ENCODE peak calls at places on chromosome 3, in five cellular contexts. One of them, this sample, is unnamed.

GRCh38 chr3:106206165-106206564 is 337.4 kb upstream of the CBLB start:
- DNase-seq in naive thymus-derived CD4-positive, alpha-beta T cell: peak
- DNase-seq in iris pigment epithelial cell: peak
- DNase-seq in fibroblast of the conjunctiva: no peak
- DNase-seq in B cell: peak
- DNase-seq in this sample: no peak

GRCh38 chr3:42936157-42936981 is 30.4 kb downstream of the ZNF662 start:
- DNase-seq in naive thymus-derived CD4-positive, alpha-beta T cell: no peak
- DNase-seq in iris pigment epithelial cell: peak
- DNase-seq in fibroblast of the conjunctiva: no peak
- DNase-seq in B cell: no peak
- DNase-seq in this sample: no peak

GRCh38 chr3:61253756-61254155 is 2.5 kb upstream of the FHIT start:
- DNase-seq in naive thymus-derived CD4-positive, alpha-beta T cell: no peak
- DNase-seq in iris pigment epithelial cell: no peak
- DNase-seq in fibroblast of the conjunctiva: no peak
- DNase-seq in B cell: no peak
- DNase-seq in this sample: no peak

GRCh38 chr3:10404876-10405275 is 84.0 kb upstream of the SEC13 start:
- DNase-seq in naive thymus-derived CD4-positive, alpha-beta T cell: no peak
- DNase-seq in iris pigment epithelial cell: no peak
- DNase-seq in fibroblast of the conjunctiva: no peak
- DNase-seq in B cell: no peak
- DNase-seq in this sample: no peak

GRCh38 chr3:46399557-46399956 is 7.3 kb downstream of the CCR5AS start:
- DNase-seq in naive thymus-derived CD4-positive, alpha-beta T cell: no peak
- DNase-seq in iris pigment epithelial cell: no peak
- DNase-seq in fibroblast of the conjunctiva: no peak
- DNase-seq in B cell: no peak
- DNase-seq in this sample: peak

GRCh38 chr3:79263423-79263822 is 504.4 kb downstream of the ROBO1 start:
- DNase-seq in naive thymus-derived CD4-positive, alpha-beta T cell: no peak
- DNase-seq in iris pigment epithelial cell: peak
- DNase-seq in fibroblast of the conjunctiva: no peak
- DNase-seq in B cell: no peak
- DNase-seq in this sample: no peak

GRCh38 chr3:150069158-150069536 is 98.5 kb upstream of the PFN2 start:
- DNase-seq in naive thymus-derived CD4-positive, alpha-beta T cell: no peak
- DNase-seq in iris pigment epithelial cell: no peak
- DNase-seq in fibroblast of the conjunctiva: no peak
- DNase-seq in B cell: no peak
- DNase-seq in this sample: no peak

GRCh38 chr3:152769523-152769922 is 65.4 kb upstream of the P2RY1 start:
- DNase-seq in naive thymus-derived CD4-positive, alpha-beta T cell: no peak
- DNase-seq in iris pigment epithelial cell: peak
- DNase-seq in fibroblast of the conjunctiva: no peak
- DNase-seq in B cell: no peak
- DNase-seq in this sample: peak

GRCh38 chr3:194135806-194136518 is at the start of gene HES1:
- DNase-seq in naive thymus-derived CD4-positive, alpha-beta T cell: peak
- DNase-seq in iris pigment epithelial cell: peak
- DNase-seq in fibroblast of the conjunctiva: no peak
- DNase-seq in B cell: peak
- DNase-seq in this sample: peak

GRCh38 chr3:69143605-69144004 is 21.2 kb upstream of the LMOD3 start:
- DNase-seq in naive thymus-derived CD4-positive, alpha-beta T cell: no peak
- DNase-seq in iris pigment epithelial cell: peak
- DNase-seq in fibroblast of the conjunctiva: peak
- DNase-seq in B cell: no peak
- DNase-seq in this sample: peak

GRCh38 chr3:126202281-126203079 is 22.1 kb upstream of the ALDH1L1 start:
- DNase-seq in naive thymus-derived CD4-positive, alpha-beta T cell: no peak
- DNase-seq in iris pigment epithelial cell: no peak
- DNase-seq in fibroblast of the conjunctiva: no peak
- DNase-seq in B cell: no peak
- DNase-seq in this sample: no peak

This sample was measured in NCI-H226.